ENCODE peak calls at places on chromosomes 11 and 22, in five cellular contexts. One of them, this sample, is unnamed.

GRCh38 chr11:111438846-111439520 is 59.9 kb upstream of the POU2AF1 start:
- DNase-seq in K562: no peak
- DNase-seq in SK-N-SH: no peak
- DNase-seq in HepG2: no peak
- DNase-seq in GM12878: no peak
- DNase-seq in this sample: no peak

GRCh38 chr22:45553333-45554039 is 50.8 kb downstream of the FBLN1 start:
- DNase-seq in SK-N-SH: peak
- DNase-seq in GM12878: no peak
- DNase-seq in K562: peak
- DNase-seq in HepG2: peak
- DNase-seq in this sample: peak

GRCh38 chr11:60912223-60912850 is 1.6 kb upstream of the TMEM109 start:
- DNase-seq in K562: no peak
- DNase-seq in SK-N-SH: no peak
- DNase-seq in HepG2: no peak
- DNase-seq in GM12878: no peak
- DNase-seq in this sample: no peak

GRCh38 chr11:78284261-78284660 is 95.5 kb downstream of the USP35 start:
- DNase-seq in GM12878: no peak
- DNase-seq in SK-N-SH: no peak
- DNase-seq in HepG2: no peak
- DNase-seq in K562: no peak
- DNase-seq in this sample: no peak

GRCh38 chr11:3041699-3042098 is 15.5 kb downstream of the CARS1 start:
- DNase-seq in K562: no peak
- DNase-seq in GM12878: no peak
- DNase-seq in HepG2: no peak
- DNase-seq in SK-N-SH: no peak
- DNase-seq in this sample: no peak

GRCh38 chr22:37205046-37205445 is 7.2 kb downstream of the SSTR3 start:
- DNase-seq in SK-N-SH: peak
- DNase-seq in HepG2: no peak
- DNase-seq in K562: no peak
- DNase-seq in GM12878: no peak
- DNase-seq in this sample: no peak

GRCh38 chr11:126140932-126141291 is 70.5 kb downstream of the RPUSD4 start:
- DNase-seq in HepG2: no peak
- DNase-seq in SK-N-SH: peak
- DNase-seq in GM12878: no peak
- DNase-seq in K562: no peak
- DNase-seq in this sample: no peak

GRCh38 chr22:37032535-37033460 is 13.3 kb downstream of the MPST start:
- DNase-seq in HepG2: peak
- DNase-seq in K562: no peak
- DNase-seq in SK-N-SH: no peak
- DNase-seq in GM12878: no peak
- DNase-seq in this sample: no peak

GRCh38 chr11:71248656-71249055 is 3.7 kb downstream of the SHANK2 start:
- DNase-seq in SK-N-SH: peak
- DNase-seq in GM12878: no peak
- DNase-seq in HepG2: no peak
- DNase-seq in K562: no peak
- DNase-seq in this sample: no peak

DNA sequence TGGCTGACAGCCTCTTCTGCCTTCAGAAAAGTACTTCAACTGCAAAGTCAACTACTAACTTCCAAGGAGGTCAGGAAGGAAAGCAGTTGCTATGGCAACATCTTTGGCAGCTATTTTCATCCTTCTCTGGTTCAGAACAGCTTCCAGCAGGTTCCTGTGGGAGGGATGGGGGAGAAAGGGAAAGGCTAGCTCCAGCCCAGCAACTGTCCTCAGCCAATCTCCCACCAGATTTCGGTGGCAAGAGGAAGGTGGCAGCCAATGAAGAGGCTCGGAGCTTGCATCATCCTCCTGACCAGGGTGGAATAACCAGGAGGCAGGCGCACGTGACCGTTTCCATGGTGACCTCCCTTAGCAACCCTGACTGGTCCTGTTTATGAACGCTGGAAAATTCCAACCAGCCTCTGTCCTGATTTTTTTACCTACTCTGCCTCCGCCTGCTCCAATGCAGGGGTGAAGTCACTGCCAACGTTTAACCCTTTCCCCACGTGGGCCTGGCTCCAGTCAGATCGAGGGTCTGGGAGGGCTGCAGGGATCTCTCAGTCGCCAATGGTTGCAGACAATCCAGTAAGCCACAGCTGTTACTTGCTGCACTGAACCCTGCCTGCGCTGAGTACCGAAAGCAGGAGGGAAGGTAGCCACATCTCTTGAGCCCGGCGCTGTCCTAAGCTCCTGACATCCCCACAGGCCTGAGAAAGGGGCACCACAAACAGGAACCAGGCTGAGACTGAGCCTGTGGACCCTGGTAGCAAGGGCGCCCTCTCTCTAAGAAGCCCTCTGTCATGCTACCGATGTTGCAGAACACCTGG is 11.2 kb upstream of the MALAT1 start:
- DNase-seq in HepG2: peak
- DNase-seq in SK-N-SH: peak
- DNase-seq in GM12878: no peak
- DNase-seq in K562: peak
- DNase-seq in this sample: peak
- TF ChIP-seq YY1 in HepG2: no peak
- TF ChIP-seq YY1 in SK-N-SH: peak
- TF ChIP-seq YY1 in GM12878: peak
- TF ChIP-seq YY1 in K562: peak
- TF ChIP-seq YY1 in this sample: no peak

DNA sequence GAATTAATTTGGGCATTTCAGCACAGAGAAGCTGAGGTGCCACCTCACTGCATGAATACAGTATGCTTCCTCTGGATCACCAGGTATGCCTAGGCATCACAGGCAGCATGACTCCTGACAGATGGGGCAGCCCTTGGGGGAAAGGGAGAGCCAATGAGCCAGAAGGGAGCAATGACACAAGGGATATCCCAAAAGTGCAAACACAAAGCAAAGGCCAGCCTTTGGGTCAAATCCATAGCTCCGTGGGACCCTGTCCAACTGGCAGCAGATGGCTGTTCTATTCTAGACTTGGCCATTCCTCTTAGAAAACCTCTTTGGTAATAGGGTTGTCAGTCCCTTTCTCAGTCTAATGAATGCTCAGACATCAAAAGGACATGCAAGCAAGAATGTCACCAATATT is 73.3 kb downstream of the SERGEF start:
- DNase-seq in K562: no peak
- DNase-seq in GM12878: no peak
- DNase-seq in SK-N-SH: no peak
- DNase-seq in HepG2: no peak
- DNase-seq in this sample: no peak
- TF ChIP-seq REST in K562: no peak
- TF ChIP-seq REST in GM12878: no peak
- TF ChIP-seq REST in SK-N-SH: no peak
- TF ChIP-seq REST in HepG2: no peak
- TF ChIP-seq REST in this sample: no peak

GRCh38 chr22:49763696-49764095 is 64.0 kb downstream of the BRD1 start:
- DNase-seq in K562: no peak
- DNase-seq in HepG2: no peak
- DNase-seq in SK-N-SH: peak
- DNase-seq in GM12878: no peak
- DNase-seq in this sample: no peak

GRCh38 chr22:49760280-49760629 is 67.4 kb downstream of the BRD1 start:
- DNase-seq in HepG2: no peak
- DNase-seq in K562: no peak
- DNase-seq in GM12878: peak
- DNase-seq in SK-N-SH: no peak
- DNase-seq in this sample: no peak

GRCh38 chr22:49763138-49763537 is 64.5 kb downstream of the BRD1 start:
- DNase-seq in K562: no peak
- DNase-seq in HepG2: no peak
- DNase-seq in GM12878: no peak
- DNase-seq in SK-N-SH: no peak
- DNase-seq in this sample: no peak

GRCh38 chr22:49761836-49762235 is 65.8 kb downstream of the BRD1 start:
- DNase-seq in HepG2: no peak
- DNase-seq in SK-N-SH: no peak
- DNase-seq in GM12878: no peak
- DNase-seq in K562: no peak
- DNase-seq in this sample: no peak

GRCh38 chr22:49760630-49761571 is 66.8 kb downstream of the BRD1 start:
- DNase-seq in K562: no peak
- DNase-seq in HepG2: no peak
- DNase-seq in SK-N-SH: no peak
- DNase-seq in GM12878: peak
- DNase-seq in this sample: no peak
- TF ChIP-seq YY1 in K562: no peak
- TF ChIP-seq YY1 in HepG2: no peak
- TF ChIP-seq YY1 in SK-N-SH: no peak
- TF ChIP-seq YY1 in GM12878: no peak
- TF ChIP-seq YY1 in this sample: no peak

GRCh38 chr11:120612363-120613263 is 101.1 kb downstream of the GRIK4 start:
- DNase-seq in SK-N-SH: no peak
- DNase-seq in K562: no peak
- DNase-seq in GM12878: peak
- DNase-seq in HepG2: peak
- DNase-seq in this sample: no peak
- TF ChIP-seq REST in SK-N-SH: no peak
- TF ChIP-seq REST in K562: no peak
- TF ChIP-seq REST in GM12878: no peak
- TF ChIP-seq REST in HepG2: no peak
- TF ChIP-seq REST in this sample: no peak

GRCh38 chr11:93753241-93753640 is 11.8 kb downstream of the C11orf54 start:
- DNase-seq in HepG2: no peak
- DNase-seq in K562: no peak
- DNase-seq in GM12878: no peak
- DNase-seq in SK-N-SH: no peak
- DNase-seq in this sample: no peak
- TF ChIP-seq YY1 in HepG2: no peak
- TF ChIP-seq YY1 in K562: no peak
- TF ChIP-seq YY1 in GM12878: no peak
- TF ChIP-seq YY1 in SK-N-SH: no peak
- TF ChIP-seq YY1 in this sample: no peak

GRCh38 chr11:113802621-113803020 is 23.0 kb downstream of the CLDN25 start:
- DNase-seq in K562: no peak
- DNase-seq in SK-N-SH: no peak
- DNase-seq in GM12878: no peak
- DNase-seq in HepG2: no peak
- DNase-seq in this sample: no peak

GRCh38 chr11:113806403-113806802 is 26.8 kb downstream of the CLDN25 start:
- DNase-seq in SK-N-SH: peak
- DNase-seq in HepG2: peak
- DNase-seq in K562: peak
- DNase-seq in GM12878: no peak
- DNase-seq in this sample: peak

DNA sequence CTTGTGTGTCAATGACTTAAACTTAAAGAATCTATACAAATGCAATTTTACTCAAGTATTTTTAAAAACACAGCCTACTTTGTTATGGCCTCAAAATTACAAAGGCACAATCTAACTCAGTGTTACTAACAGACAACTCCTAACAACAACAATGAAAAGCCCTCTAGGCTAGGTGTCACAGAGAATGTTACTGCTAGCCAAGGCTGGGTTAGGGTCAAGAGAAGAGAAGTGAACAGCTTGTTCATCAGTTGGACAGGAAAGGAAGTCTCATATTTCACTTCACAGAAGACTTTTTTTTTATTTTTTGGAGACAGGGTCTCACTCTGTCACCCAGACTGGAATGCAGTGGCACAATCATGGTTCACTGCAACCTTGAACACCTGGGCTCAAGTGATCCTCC is 26.0 kb downstream of the CLDN25 start:
- DNase-seq in SK-N-SH: no peak
- DNase-seq in HepG2: no peak
- DNase-seq in K562: no peak
- DNase-seq in GM12878: no peak
- DNase-seq in this sample: no peak
- TF ChIP-seq REST in SK-N-SH: no peak
- TF ChIP-seq REST in HepG2: no peak
- TF ChIP-seq REST in K562: no peak
- TF ChIP-seq REST in GM12878: no peak
- TF ChIP-seq REST in this sample: no peak